ENCODE peak calls at places on chromosome 10, in seven cellular contexts. One of them, this sample, is unnamed.

GRCh38 chr10:95531994-95532399 is 29.2 kb downstream of the SORBS1 start:
- DNase-seq in hepatocyte: no peak
- DNase-seq in tibial nerve: no peak
- DNase-seq in CD4-positive, CD25-positive, alpha-beta regulatory T cell: no peak
- DNase-seq in left ventricle myocardium inferior: no peak
- DNase-seq in psoas muscle: no peak
- DNase-seq in uterus: no peak
- DNase-seq in this sample: no peak

GRCh38 chr10:43313901-43314300 is 47.0 kb upstream of the RASGEF1A start:
- DNase-seq in CD4-positive, CD25-positive, alpha-beta regulatory T cell: no peak
- DNase-seq in psoas muscle: no peak
- DNase-seq in tibial nerve: no peak
- DNase-seq in left ventricle myocardium inferior: no peak
- DNase-seq in hepatocyte: no peak
- DNase-seq in uterus: no peak
- DNase-seq in this sample: no peak

GRCh38 chr10:122142652-122143237 is 128.4 kb upstream of the BTBD16 start:
- DNase-seq in hepatocyte: no peak
- DNase-seq in tibial nerve: no peak
- DNase-seq in psoas muscle: peak
- DNase-seq in uterus: no peak
- DNase-seq in CD4-positive, CD25-positive, alpha-beta regulatory T cell: peak
- DNase-seq in left ventricle myocardium inferior: peak
- DNase-seq in this sample: no peak

GRCh38 chr10:84176351-84176750 is 2.8 kb downstream of the GPR15LG start:
- DNase-seq in hepatocyte: no peak
- DNase-seq in CD4-positive, CD25-positive, alpha-beta regulatory T cell: no peak
- DNase-seq in psoas muscle: no peak
- DNase-seq in left ventricle myocardium inferior: no peak
- DNase-seq in uterus: no peak
- DNase-seq in tibial nerve: no peak
- DNase-seq in this sample: no peak

GRCh38 chr10:86946215-86947170 is 10.9 kb downstream of the MMRN2 start:
- DNase-seq in psoas muscle: peak
- DNase-seq in hepatocyte: no peak
- DNase-seq in CD4-positive, CD25-positive, alpha-beta regulatory T cell: no peak
- DNase-seq in tibial nerve: no peak
- DNase-seq in left ventricle myocardium inferior: peak
- DNase-seq in uterus: peak
- DNase-seq in this sample: peak

GRCh38 chr10:68251625-68252275 is 19.8 kb upstream of the ATOH7 start:
- DNase-seq in CD4-positive, CD25-positive, alpha-beta regulatory T cell: no peak
- DNase-seq in tibial nerve: no peak
- DNase-seq in hepatocyte: no peak
- DNase-seq in left ventricle myocardium inferior: no peak
- DNase-seq in psoas muscle: no peak
- DNase-seq in uterus: no peak
- DNase-seq in this sample: no peak

GRCh38 chr10:104254493-104255243 is at the start of gene GSTO1:
- DNase-seq in tibial nerve: peak
- DNase-seq in hepatocyte: peak
- DNase-seq in psoas muscle: peak
- DNase-seq in uterus: peak
- DNase-seq in left ventricle myocardium inferior: peak
- DNase-seq in CD4-positive, CD25-positive, alpha-beta regulatory T cell: peak
- DNase-seq in this sample: peak

GRCh38 chr10:77420942-77421523 is 216.6 kb downstream of the KCNMA1 start:
- DNase-seq in tibial nerve: no peak
- DNase-seq in uterus: no peak
- DNase-seq in left ventricle myocardium inferior: no peak
- DNase-seq in CD4-positive, CD25-positive, alpha-beta regulatory T cell: no peak
- DNase-seq in hepatocyte: no peak
- DNase-seq in psoas muscle: no peak
- DNase-seq in this sample: no peak

GRCh38 chr10:69124558-69125121 is 662 bp downstream of the VPS26A start:
- DNase-seq in left ventricle myocardium inferior: peak
- DNase-seq in uterus: peak
- DNase-seq in CD4-positive, CD25-positive, alpha-beta regulatory T cell: peak
- DNase-seq in psoas muscle: peak
- DNase-seq in hepatocyte: peak
- DNase-seq in tibial nerve: no peak
- DNase-seq in this sample: no peak

GRCh38 chr10:122587099-122587725 is 26.7 kb downstream of the DMBT1 start:
- DNase-seq in CD4-positive, CD25-positive, alpha-beta regulatory T cell: no peak
- DNase-seq in psoas muscle: peak
- DNase-seq in tibial nerve: no peak
- DNase-seq in left ventricle myocardium inferior: no peak
- DNase-seq in uterus: no peak
- DNase-seq in hepatocyte: no peak
- DNase-seq in this sample: no peak

GRCh38 chr10:119489572-119490326 is 52.8 kb downstream of the RGS10 start:
- DNase-seq in tibial nerve: peak
- DNase-seq in CD4-positive, CD25-positive, alpha-beta regulatory T cell: peak
- DNase-seq in psoas muscle: peak
- DNase-seq in hepatocyte: peak
- DNase-seq in left ventricle myocardium inferior: peak
- DNase-seq in uterus: peak
- DNase-seq in this sample: no peak

GRCh38 chr10:84493951-84494848 is 165.8 kb downstream of the CCSER2 start:
- DNase-seq in left ventricle myocardium inferior: no peak
- DNase-seq in uterus: no peak
- DNase-seq in hepatocyte: peak
- DNase-seq in psoas muscle: no peak
- DNase-seq in CD4-positive, CD25-positive, alpha-beta regulatory T cell: no peak
- DNase-seq in tibial nerve: no peak
- DNase-seq in this sample: no peak

GRCh38 chr10:103540722-103541121 is 47.2 kb downstream of the NEURL1 start:
- DNase-seq in hepatocyte: no peak
- DNase-seq in CD4-positive, CD25-positive, alpha-beta regulatory T cell: no peak
- DNase-seq in tibial nerve: no peak
- DNase-seq in uterus: no peak
- DNase-seq in psoas muscle: no peak
- DNase-seq in left ventricle myocardium inferior: no peak
- DNase-seq in this sample: no peak

GRCh38 chr10:86657396-86658011 is 3.2 kb downstream of the OPN4 start:
- DNase-seq in hepatocyte: no peak
- DNase-seq in uterus: no peak
- DNase-seq in psoas muscle: no peak
- DNase-seq in CD4-positive, CD25-positive, alpha-beta regulatory T cell: no peak
- DNase-seq in tibial nerve: no peak
- DNase-seq in left ventricle myocardium inferior: no peak
- DNase-seq in this sample: no peak

GRCh38 chr10:84665883-84666463 is 337.6 kb downstream of the CCSER2 start:
- DNase-seq in tibial nerve: no peak
- DNase-seq in hepatocyte: peak
- DNase-seq in CD4-positive, CD25-positive, alpha-beta regulatory T cell: peak
- DNase-seq in uterus: no peak
- DNase-seq in left ventricle myocardium inferior: no peak
- DNase-seq in psoas muscle: no peak
- DNase-seq in this sample: no peak

GRCh38 chr10:28087675-28088351 is 88.9 kb upstream of the ODAD2 start:
- DNase-seq in tibial nerve: no peak
- DNase-seq in CD4-positive, CD25-positive, alpha-beta regulatory T cell: peak
- DNase-seq in uterus: no peak
- DNase-seq in psoas muscle: no peak
- DNase-seq in hepatocyte: no peak
- DNase-seq in left ventricle myocardium inferior: no peak
- DNase-seq in this sample: no peak

GRCh38 chr10:82722273-82722672 is 847.3 kb downstream of the NRG3 start:
- DNase-seq in CD4-positive, CD25-positive, alpha-beta regulatory T cell: no peak
- DNase-seq in left ventricle myocardium inferior: no peak
- DNase-seq in psoas muscle: no peak
- DNase-seq in tibial nerve: no peak
- DNase-seq in uterus: no peak
- DNase-seq in hepatocyte: no peak
- DNase-seq in this sample: no peak

GRCh38 chr10:119176166-119176565 is 2.4 kb downstream of the PRDX3 start:
- DNase-seq in hepatocyte: peak
- DNase-seq in tibial nerve: no peak
- DNase-seq in left ventricle myocardium inferior: no peak
- DNase-seq in uterus: no peak
- DNase-seq in psoas muscle: peak
- DNase-seq in CD4-positive, CD25-positive, alpha-beta regulatory T cell: no peak
- DNase-seq in this sample: no peak

GRCh38 chr10:100729877-100730738 is 15.3 kb upstream of the PAX2 start:
- DNase-seq in left ventricle myocardium inferior: no peak
- DNase-seq in hepatocyte: no peak
- DNase-seq in CD4-positive, CD25-positive, alpha-beta regulatory T cell: no peak
- DNase-seq in uterus: no peak
- DNase-seq in psoas muscle: no peak
- DNase-seq in tibial nerve: no peak
- DNase-seq in this sample: no peak

DNA sequence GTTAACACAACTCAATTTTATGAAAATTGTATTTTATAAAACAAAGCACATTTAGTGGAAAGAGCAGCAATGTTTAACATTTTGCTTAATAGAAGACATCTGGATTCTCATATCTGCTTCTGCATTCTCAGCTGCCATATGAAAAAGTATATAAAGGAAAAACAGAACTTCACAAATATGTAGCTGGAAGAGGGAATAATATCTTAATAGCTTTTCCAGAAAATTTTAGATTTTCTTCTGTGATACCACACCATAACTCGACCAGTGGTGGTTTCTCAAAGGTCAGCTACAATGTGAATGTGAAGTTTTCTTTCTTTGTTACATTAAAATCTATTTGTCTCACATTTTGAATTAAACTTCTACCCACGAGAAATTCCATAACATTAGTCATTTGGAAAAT is 339.9 kb downstream of the PARD3 start:
- DNase-seq in psoas muscle: no peak
- DNase-seq in left ventricle myocardium inferior: no peak
- DNase-seq in CD4-positive, CD25-positive, alpha-beta regulatory T cell: no peak
- DNase-seq in tibial nerve: no peak
- DNase-seq in uterus: no peak
- DNase-seq in hepatocyte: no peak
- DNase-seq in this sample: no peak
- H3K27ac ChIP-seq in psoas muscle: no peak
- H3K27ac ChIP-seq in left ventricle myocardium inferior: no peak
- H3K27ac ChIP-seq in CD4-positive, CD25-positive, alpha-beta regulatory T cell: no peak
- H3K27ac ChIP-seq in tibial nerve: no peak
- H3K27ac ChIP-seq in uterus: no peak
- H3K27ac ChIP-seq in hepatocyte: peak
- H3K27ac ChIP-seq in this sample: no peak

GRCh38 chr10:131737543-131738395 is 163.0 kb upstream of the PPP2R2D start:
- DNase-seq in uterus: no peak
- DNase-seq in tibial nerve: no peak
- DNase-seq in left ventricle myocardium inferior: no peak
- DNase-seq in hepatocyte: no peak
- DNase-seq in CD4-positive, CD25-positive, alpha-beta regulatory T cell: no peak
- DNase-seq in psoas muscle: peak
- DNase-seq in this sample: no peak

GRCh38 chr10:131739201-131739600 is 161.6 kb upstream of the PPP2R2D start:
- DNase-seq in tibial nerve: no peak
- DNase-seq in hepatocyte: peak
- DNase-seq in uterus: no peak
- DNase-seq in left ventricle myocardium inferior: no peak
- DNase-seq in CD4-positive, CD25-positive, alpha-beta regulatory T cell: no peak
- DNase-seq in psoas muscle: peak
- DNase-seq in this sample: no peak

GRCh38 chr10:131736321-131736980 is 164.4 kb upstream of the PPP2R2D start:
- DNase-seq in CD4-positive, CD25-positive, alpha-beta regulatory T cell: no peak
- DNase-seq in psoas muscle: peak
- DNase-seq in tibial nerve: no peak
- DNase-seq in hepatocyte: no peak
- DNase-seq in uterus: no peak
- DNase-seq in left ventricle myocardium inferior: no peak
- DNase-seq in this sample: no peak

GRCh38 chr10:131735577-131735976 is 165.2 kb upstream of the PPP2R2D start:
- DNase-seq in CD4-positive, CD25-positive, alpha-beta regulatory T cell: no peak
- DNase-seq in tibial nerve: no peak
- DNase-seq in left ventricle myocardium inferior: no peak
- DNase-seq in uterus: no peak
- DNase-seq in psoas muscle: no peak
- DNase-seq in hepatocyte: no peak
- DNase-seq in this sample: no peak

GRCh38 chr10:131738396-131738735 is 162.4 kb upstream of the PPP2R2D start:
- DNase-seq in tibial nerve: no peak
- DNase-seq in psoas muscle: no peak
- DNase-seq in hepatocyte: no peak
- DNase-seq in left ventricle myocardium inferior: no peak
- DNase-seq in uterus: no peak
- DNase-seq in CD4-positive, CD25-positive, alpha-beta regulatory T cell: no peak
- DNase-seq in this sample: no peak
- H3K27ac ChIP-seq in tibial nerve: no peak
- H3K27ac ChIP-seq in psoas muscle: no peak
- H3K27ac ChIP-seq in hepatocyte: no peak
- H3K27ac ChIP-seq in left ventricle myocardium inferior: no peak
- H3K27ac ChIP-seq in uterus: no peak
- H3K27ac ChIP-seq in CD4-positive, CD25-positive, alpha-beta regulatory T cell: no peak
- H3K27ac ChIP-seq in this sample: no peak

DNA sequence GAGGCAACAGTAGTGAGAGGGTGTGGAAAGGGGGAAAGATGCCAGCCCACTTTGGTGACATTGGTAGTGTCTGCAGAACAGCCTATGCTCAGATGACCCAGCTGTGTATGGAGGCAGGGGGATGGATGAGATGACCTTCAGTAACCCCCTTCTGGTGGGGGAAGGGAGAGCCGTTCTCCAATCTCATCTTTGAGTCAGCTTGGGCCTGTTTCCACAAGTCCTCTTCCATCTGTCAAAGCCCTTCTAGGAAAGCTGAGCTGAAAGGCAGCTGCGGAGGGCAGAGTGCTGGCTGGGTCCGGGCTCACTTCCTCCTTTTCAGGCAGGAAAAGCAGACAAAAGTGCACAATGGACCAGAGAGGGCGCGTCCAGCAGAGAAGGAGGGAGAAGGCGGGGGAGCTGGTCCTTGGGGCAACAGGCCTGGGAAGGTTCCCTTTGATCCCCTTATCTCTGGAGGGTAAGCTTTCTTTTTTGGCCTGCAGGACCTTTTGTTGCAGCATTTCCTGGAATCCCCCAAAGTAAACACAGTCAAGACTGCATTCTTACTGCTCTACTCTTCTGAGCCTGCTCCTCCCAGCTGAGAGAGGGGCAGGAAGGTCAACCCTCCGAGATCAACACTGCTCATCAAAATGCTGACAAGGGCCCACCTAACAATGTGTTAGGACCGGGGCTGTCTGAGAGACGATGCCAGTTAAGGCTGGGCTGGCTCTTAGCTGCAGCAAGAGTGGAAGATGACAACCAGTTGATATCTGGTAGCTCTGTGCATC is 1.2 kb upstream of the LRMDA start:
- DNase-seq in uterus: peak
- DNase-seq in left ventricle myocardium inferior: peak
- DNase-seq in psoas muscle: peak
- DNase-seq in tibial nerve: peak
- DNase-seq in hepatocyte: peak
- DNase-seq in CD4-positive, CD25-positive, alpha-beta regulatory T cell: no peak
- DNase-seq in this sample: no peak
- H3K27ac ChIP-seq in uterus: peak
- H3K27ac ChIP-seq in left ventricle myocardium inferior: peak
- H3K27ac ChIP-seq in psoas muscle: peak
- H3K27ac ChIP-seq in tibial nerve: peak
- H3K27ac ChIP-seq in hepatocyte: peak
- H3K27ac ChIP-seq in CD4-positive, CD25-positive, alpha-beta regulatory T cell: no peak
- H3K27ac ChIP-seq in this sample: peak

DNA sequence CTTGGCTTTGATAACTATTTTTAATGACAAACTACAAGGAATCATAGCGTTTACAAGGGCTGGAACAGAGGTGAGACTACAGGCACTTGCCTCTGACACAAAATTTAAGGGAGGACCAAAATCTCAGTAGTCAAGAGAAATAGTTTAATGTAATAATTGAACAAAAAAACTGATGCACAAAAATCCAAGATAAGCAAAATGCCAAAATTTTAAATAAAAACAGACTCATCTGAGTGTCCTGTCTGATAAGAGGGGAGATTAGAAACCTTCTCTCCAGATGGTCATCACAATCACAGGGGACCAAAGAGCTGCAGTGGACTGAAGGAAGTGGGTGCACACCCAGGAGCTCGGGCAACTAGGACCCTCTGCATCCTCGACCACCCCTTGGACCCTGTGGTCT is 70.5 kb downstream of the PARD3 start:
- DNase-seq in hepatocyte: no peak
- DNase-seq in CD4-positive, CD25-positive, alpha-beta regulatory T cell: no peak
- DNase-seq in psoas muscle: no peak
- DNase-seq in left ventricle myocardium inferior: no peak
- DNase-seq in tibial nerve: no peak
- DNase-seq in uterus: no peak
- DNase-seq in this sample: no peak
- H3K27ac ChIP-seq in hepatocyte: no peak
- H3K27ac ChIP-seq in CD4-positive, CD25-positive, alpha-beta regulatory T cell: no peak
- H3K27ac ChIP-seq in psoas muscle: peak
- H3K27ac ChIP-seq in left ventricle myocardium inferior: peak
- H3K27ac ChIP-seq in tibial nerve: no peak
- H3K27ac ChIP-seq in uterus: peak
- H3K27ac ChIP-seq in this sample: no peak